ENCODE peak calls at places on chromosomes 12 and 14, in seven cellular contexts. C is cardiac fibroblast; O is left cardiac atrium; U is DMS153; W is coronary artery; X is uterus; I is activated T-cell treated with anti-CD3 and anti-CD28 coated beads, Interleukin-2, amount 50 U/mL, for 1 hour. H is an unnamed sample.

GRCh38 chr14:105299654-105300541 is 903 bp downstream of the BRF1 start:
- DNase-seq in C (no peak), O (peak), U (no peak), W (no peak), X (no peak), I (no peak), H (no peak)

GRCh38 chr14:88614218-88614907 is 51.5 kb downstream of the ZC3H14 start:
- DNase-seq in C (peak), O (no peak), U (no peak), W (no peak), X (no peak), I (no peak), H (no peak)

GRCh38 chr14:100078997-100079561 is 13.9 kb downstream of the EVL start:
- DNase-seq in C (peak), O (peak), U (no peak), W (no peak), X (no peak), I (peak), H (peak)

GRCh38 chr12:64670039-64670438 is 59.7 kb downstream of the RASSF3 start:
- DNase-seq in C (no peak), O (no peak), U (no peak), W (no peak), X (no peak), I (no peak), H (no peak)

GRCh38 chr12:6090786-6091185 is 33.7 kb downstream of the VWF start:
- DNase-seq in C (peak), O (peak), U (no peak), W (no peak), X (peak), I (no peak), H (no peak)

GRCh38 chr12:124545508-124546418 is 21.6 kb downstream of the NCOR2 start:
- DNase-seq in C (no peak), O (no peak), U (no peak), W (no peak), X (no peak), I (peak), H (no peak)

GRCh38 chr12:3077572-3078081 is 448 bp downstream of the TSPAN9 start:
- DNase-seq in C (peak), O (peak), U (no peak), W (no peak), X (peak), I (peak), H (no peak)

GRCh38 chr12:82627799-82628198 is 58.9 kb upstream of the TMTC2 start:
- DNase-seq in C (peak), O (no peak), U (peak), W (no peak), X (no peak), I (no peak), H (no peak)

GRCh38 chr14:21711360-21711961 is 37.8 kb upstream of the OR4E1 start:
- DNase-seq in C (peak), O (no peak), U (no peak), W (no peak), X (no peak), I (no peak), H (no peak)

GRCh38 chr14:103091041-103091882 is 3.3 kb upstream of the EXOC3L4 start:
- DNase-seq in C (peak), O (peak), U (no peak), W (no peak), X (no peak), I (peak), H (no peak)

GRCh38 chr12:92987362-92987761 is 58.3 kb upstream of the EEA1 start:
- DNase-seq in C (peak), O (no peak), U (peak), W (no peak), X (peak), I (no peak), H (no peak)

GRCh38 chr14:78075033-78075432 is 95.1 kb upstream of the NRXN3 start:
- DNase-seq in C (no peak), O (no peak), U (no peak), W (no peak), X (no peak), I (no peak), H (no peak)

GRCh38 chr12:109727746-109728726 is 14.4 kb downstream of the FAM222A start:
- DNase-seq in C (no peak), O (peak), U (no peak), W (no peak), X (no peak), I (no peak), H (no peak)

GRCh38 chr12:116610971-116611541 is 51.9 kb downstream of the MAP1LC3B2 start:
- DNase-seq in C (no peak), O (no peak), U (no peak), W (no peak), X (no peak), I (no peak), H (no peak)

GRCh38 chr14:80110721-80111120 is 100.6 kb downstream of the DIO2 start:
- DNase-seq in C (no peak), O (no peak), U (no peak), W (no peak), X (no peak), I (no peak), H (no peak)

GRCh38 chr12:111322336-111323250 is 46.3 kb downstream of the PHETA1 start:
- DNase-seq in C (peak), O (no peak), U (no peak), W (no peak), X (no peak), I (no peak), H (no peak)

GRCh38 chr14:88613552-88614010 is 50.7 kb downstream of the ZC3H14 start:
- DNase-seq in C (peak), O (no peak), U (no peak), W (no peak), X (no peak), I (no peak), H (no peak)

GRCh38 chr12:131493068-131493826 is 217.6 kb upstream of the SFSWAP start:
- DNase-seq in C (no peak), O (no peak), U (no peak), W (no peak), X (no peak), I (no peak), H (no peak)

GRCh38 chr14:95227279-95227860 is 70.0 kb upstream of the DICER1 start:
- DNase-seq in C (peak), O (peak), U (peak), W (peak), X (no peak), I (no peak), H (peak)

GRCh38 chr12:122950276-122950675 is 16.0 kb downstream of the ABCB9 start:
- DNase-seq in C (no peak), O (no peak), U (no peak), W (no peak), X (no peak), I (no peak), H (no peak)

GRCh38 chr12:128365831-128366231 is 98.9 kb downstream of the TMEM132C start:
- DNase-seq in C (no peak), O (peak), U (no peak), W (peak), X (peak), I (no peak), H (no peak)

GRCh38 chr12:94621662-94622359 is 28.5 kb downstream of the TMCC3 start:
- DNase-seq in C (peak), O (no peak), U (peak), W (no peak), X (no peak), I (no peak), H (no peak)

H was measured in osteocyte.